ENCODE peak calls at places on chromosomes 2 and 18, in ten cellular contexts. U is fibroblast of lung, S is colonic mucosa, W is endodermal cell, T is adrenal gland, O is A549, N is ovary, C is stomach, X is tibial artery, J is lower lobe of right lung. R is an unnamed sample.

GRCh38 chr2:165471349-165471975 is 2.0 kb downstream of the CSRNP3 start:
- DNase-seq in J (no peak), X (no peak), S (no peak), N (no peak), U (peak; percentile 57), W (no peak), C (no peak), O (no peak), T (no peak), R (no peak)

GRCh38 chr2:196987654-196988364 is 61.3 kb upstream of the PGAP1 start:
- DNase-seq in S (no peak), O (peak; percentile 67), U (peak; percentile 98), T (peak; percentile 72), X (no peak), J (no peak), W (no peak), C (no peak), N (no peak), R (no peak)

GRCh38 chr18:76995896-76996295 is 136.7 kb downstream of the MBP start:
- DNase-seq in J (no peak), X (no peak), S (no peak), T (no peak), U (no peak), N (no peak), C (no peak), O (no peak), W (no peak), R (no peak)

GRCh38 chr2:10294077-10294476 is 8.6 kb upstream of the HPCAL1 start:
- DNase-seq in S (no peak), N (no peak), W (no peak), T (no peak), U (no peak), C (no peak), O (no peak), J (no peak), X (no peak), R (no peak)

GRCh38 chr18:13313006-13313661 is 94.6 kb downstream of the LDLRAD4 start:
- DNase-seq in C (peak; percentile 58), X (no peak), S (no peak), N (no peak), T (no peak), O (no peak), U (no peak), J (no peak), W (no peak), R (no peak)

GRCh38 chr18:52237551-52237950 is 102.4 kb upstream of the DCC start:
- DNase-seq in T (no peak), W (no peak), N (no peak), X (no peak), U (peak; percentile 70), S (no peak), O (no peak), J (no peak), C (no peak), R (no peak)

GRCh38 chr2:45256867-45257641 is 247.8 kb upstream of the SIX2 start:
- DNase-seq in S (no peak), X (no peak), W (peak; percentile 74), N (no peak), U (no peak), O (no peak), C (no peak), J (no peak), T (no peak), R (no peak)

GRCh38 chr18:416928-417327 is 83.6 kb downstream of the COLEC12 start:
- DNase-seq in N (no peak), U (no peak), S (no peak), C (no peak), T (no peak), O (no peak), X (no peak), W (no peak), J (no peak), R (no peak)

GRCh38 chr2:173214213-173214612 is 138.6 kb downstream of the MAP3K20 start:
- DNase-seq in C (no peak), T (no peak), W (no peak), N (no peak), J (no peak), U (no peak), O (no peak), X (no peak), S (no peak), R (no peak)

GRCh38 chr18:39802648-39803229 is 2152.3 kb upstream of the PIK3C3 start:
- DNase-seq in N (no peak), S (no peak), T (no peak), W (no peak), J (no peak), U (no peak), X (no peak), C (no peak), O (no peak), R (no peak)

GRCh38 chr18:39805218-39805617 is 2149.8 kb upstream of the PIK3C3 start:
- DNase-seq in J (no peak), X (no peak), U (no peak), C (no peak), T (no peak), S (no peak), W (no peak), N (no peak), O (no peak), R (no peak)

GRCh38 chr18:39801848-39802247 is 2153.2 kb upstream of the PIK3C3 start:
- DNase-seq in N (no peak), C (no peak), X (no peak), U (no peak), W (no peak), T (no peak), S (no peak), J (no peak), O (no peak), R (no peak)

GRCh38 chr18:39799010-39799409 is 2156.0 kb upstream of the PIK3C3 start:
- DNase-seq in T (no peak), N (no peak), S (peak; percentile 31), C (no peak), U (no peak), X (no peak), O (peak; percentile 2), J (no peak), W (no peak), R (no peak)

DNA sequence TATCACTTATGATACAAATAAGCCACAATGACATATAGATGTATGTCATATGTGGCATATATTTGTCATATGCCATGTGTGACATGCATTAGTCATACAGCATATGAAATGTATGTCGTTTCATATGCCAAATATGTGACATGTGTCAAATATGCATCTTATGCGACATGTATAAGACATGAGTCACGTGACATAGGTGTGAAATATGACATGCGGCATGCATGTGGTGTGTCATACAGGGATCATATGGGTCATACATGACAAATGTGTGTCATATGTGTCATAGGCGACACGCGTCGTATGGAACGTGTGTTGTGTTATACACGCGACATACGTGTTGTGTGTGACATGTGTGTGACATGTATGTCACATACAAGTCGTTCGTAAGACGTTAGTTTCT is 2154.0 kb upstream of the PIK3C3 start:
- DNase-seq in S (no peak), U (no peak), W (no peak), C (no peak), O (no peak), T (no peak), N (no peak), X (no peak), J (no peak), R (no peak)
- H3K4me3 ChIP-seq in S (no peak overlapping the region), U (no peak overlapping the region), W (peak overlapping the region; percentile 45), C (no peak overlapping the region), O (no peak overlapping the region), T (no peak overlapping the region), N (no peak overlapping the region), X (no peak overlapping the region), J (no peak overlapping the region), R (no peak overlapping the region)

DNA sequence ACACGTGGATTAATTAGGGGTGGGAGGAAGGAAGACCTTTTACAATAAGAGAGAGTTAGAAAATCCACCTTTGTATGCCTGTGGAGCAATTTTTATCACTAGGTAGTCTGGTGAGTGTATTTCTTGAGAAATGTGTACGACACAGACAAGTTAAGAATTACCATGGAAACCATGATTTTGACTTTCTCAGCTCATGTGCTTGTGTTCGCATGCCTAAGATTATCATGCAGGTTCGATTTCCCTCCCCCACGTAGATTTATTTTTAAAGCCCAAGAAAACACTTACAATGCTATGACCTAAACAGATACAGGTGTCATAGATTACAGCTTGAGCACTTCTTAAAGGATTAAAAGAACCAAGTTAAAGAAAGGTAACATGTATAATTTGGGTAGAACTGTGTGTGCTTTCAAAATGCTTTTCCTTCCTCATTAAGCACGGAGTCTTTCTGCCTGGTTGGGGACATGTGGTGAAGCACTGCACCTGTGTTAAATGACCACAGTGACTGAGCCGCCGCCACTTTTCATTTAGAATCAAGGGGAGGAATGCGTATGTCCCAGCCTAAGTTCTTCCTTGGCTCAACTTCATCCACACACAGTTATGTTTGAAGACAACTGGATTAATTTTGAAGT is 16.6 kb downstream of the SERTAD2 start:
- DNase-seq in O (no peak), S (no peak), U (no peak), W (no peak), C (no peak), N (no peak), J (no peak), X (no peak), T (no peak), R (no peak)
- H3K27ac ChIP-seq in O (no peak overlapping the region), S (peak overlapping the region; percentile 23), U (no peak overlapping the region), W (no peak overlapping the region), C (peak overlapping the region; percentile 60), N (no peak overlapping the region), J (no peak overlapping the region), X (no peak overlapping the region), T (no peak overlapping the region), R (no peak overlapping the region)

GRCh38 chr2:109666466-109666865 is 52.3 kb downstream of the SOWAHC start:
- DNase-seq in W (no peak), O (no peak), T (no peak), C (no peak), S (no peak), J (no peak), U (no peak), N (no peak), X (no peak), R (no peak)
- H3K4me1 ChIP-seq in W (no peaks in the 10 kb centered on the region), O (no peaks in the 10 kb centered on the region), T (no peaks in the 10 kb centered on the region), C (no peaks in the 10 kb centered on the region), S (no peaks in the 10 kb centered on the region), J (no peaks in the 10 kb centered on the region), U (no peaks in the 10 kb centered on the region), N (no peaks in the 10 kb centered on the region), X (peaks cover 27% of the 10 kb centered on the region), R (peaks cover 11% of the 10 kb centered on the region)

GRCh38 chr2:176109955-176110345 is 2.9 kb downstream of the HOXD11 start:
- DNase-seq in O (no peak), T (no peak), W (no peak), C (no peak), N (no peak), J (no peak), X (no peak), U (no peak), S (no peak), R (no peak)

GRCh38 chr2:176109226-176109954 is 2.3 kb downstream of the HOXD11 start:
- DNase-seq in U (no peak), T (no peak), W (peak; percentile 25), O (no peak), X (no peak), S (no peak), N (no peak), J (no peak), C (no peak), R (no peak)

GRCh38 chr2:176106636-176107539 is at the start of gene HOXD11:
- DNase-seq in W (peak; percentile 84), N (no peak), X (no peak), O (peak; percentile 31), C (no peak), J (no peak), U (peak; percentile 9), S (peak; percentile 41), T (no peak), R (peak; percentile 92)

GRCh38 chr2:176105727-176106635 is 1.1 kb upstream of the HOXD11 start:
- DNase-seq in O (no peak), U (no peak), X (no peak), W (no peak), S (no peak), C (no peak), N (no peak), T (no peak), J (no peak), R (peak; percentile 66)

GRCh38 chr2:176107731-176108181 is 676 bp downstream of the HOXD11 start:
- DNase-seq in X (no peak), S (peak; percentile 12), J (no peak), W (peak; percentile 70), C (no peak), U (no peak), N (no peak), O (no peak), T (no peak), R (peak; percentile 64)
- H3K4me3 ChIP-seq in X (no peak overlapping the region), S (peak overlapping the region; percentile 17), J (no peak overlapping the region), W (no peak overlapping the region), C (peak overlapping the region; percentile 13), U (no peak overlapping the region), N (peak overlapping the region; percentile 36), O (peak overlapping the region; percentile 66), T (no peak overlapping the region), R (peak overlapping the region; percentile 51)